ENCODE peak calls at places on chromosomes 5 and 9, in six cellular contexts. U, L, Y, T, J and C are unnamed samples. For H3K27me3, the result is how much of the 10 kb centered on the place peaks cover.

GRCh38 chr5:42813533-42813932 is 1.8 kb upstream of the SELENOP start:
- DNase-seq in U (peak), L (no peak), Y (no peak), T (no peak), J (peak), C (no peak)

GRCh38 chr5:83925321-83925877 is 204.7 kb upstream of the HAPLN1 start:
- DNase-seq in U (no peak), L (no peak), Y (no peak), T (no peak), J (no peak), C (no peak)

GRCh38 chr5:103031607-103032006 is 88.3 kb downstream of the GIN1 start:
- DNase-seq in U (no peak), L (no peak), Y (no peak), T (no peak), J (no peak), C (no peak)

GRCh38 chr9:120742951-120743416 is 28.7 kb upstream of the MEGF9 start:
- DNase-seq in U (no peak), L (peak), Y (no peak), T (no peak), J (peak), C (no peak)

GRCh38 chr9:91119147-91119546 is 242.6 kb downstream of the AUH start:
- DNase-seq in U (no peak), L (no peak), Y (no peak), T (no peak), J (no peak), C (no peak)

GRCh38 chr9:133460405-133461175 is 812 bp downstream of the CACFD1 start:
- DNase-seq in U (peak), L (no peak), Y (peak), T (no peak), J (peak), C (peak)

GRCh38 chr9:111957856-111958631 is 61.4 kb downstream of the UGCG start:
- DNase-seq in U (no peak), L (peak), Y (no peak), T (no peak), J (no peak), C (no peak)

GRCh38 chr5:53425598-53426516 is 54.6 kb upstream of the FST start:
- DNase-seq in U (peak), L (no peak), Y (no peak), T (no peak), J (peak), C (no peak)

GRCh38 chr5:31106742-31107546 is 86.5 kb upstream of the CDH6 start:
- DNase-seq in U (peak), L (no peak), Y (no peak), T (no peak), J (peak), C (no peak)

GRCh38 chr5:149731617-149732400 is 1.7 kb downstream of the PPARGC1B start:
- DNase-seq in U (peak), L (peak), Y (peak), T (peak), J (peak), C (peak)

GRCh38 chr5:54862036-54862435 is 123.4 kb downstream of the ESM1 start:
- DNase-seq in U (no peak), L (no peak), Y (no peak), T (no peak), J (no peak), C (no peak)

GRCh38 chr5:168438349-168438748 is 47.9 kb upstream of the RARS1 start:
- DNase-seq in U (no peak), L (no peak), Y (no peak), T (no peak), J (no peak), C (no peak)

GRCh38 chr5:96657068-96657467 is 5.1 kb upstream of the CAST start:
- DNase-seq in U (no peak), L (peak), Y (no peak), T (peak), J (no peak), C (peak)

GRCh38 chr5:1130218-1130946 is 18.5 kb upstream of the SLC12A7 start:
- DNase-seq in U (no peak), L (no peak), Y (no peak), T (no peak), J (no peak), C (no peak)

GRCh38 chr5:90911169-90911568 is 352.6 kb downstream of the ADGRV1 start:
- DNase-seq in U (no peak), L (no peak), Y (no peak), T (no peak), J (no peak), C (no peak)

GRCh38 chr5:118611332-118611945 is 376.9 kb downstream of the DTWD2 start:
- DNase-seq in U (peak), L (no peak), Y (no peak), T (no peak), J (peak), C (no peak)

GRCh38 chr9:81690251-81690851 is 1.0 kb upstream of the TLE1 start:
- DNase-seq in U (no peak), L (no peak), Y (peak), T (no peak), J (peak), C (no peak)

GRCh38 chr5:22852807-22853670 is at the start of gene CDH12:
- DNase-seq in U (peak), L (no peak), Y (no peak), T (no peak), J (peak), C (no peak)

GRCh38 chr5:100790170-100790665 is 112.9 kb downstream of the ST8SIA4 start:
- DNase-seq in U (peak), L (no peak), Y (no peak), T (no peak), J (peak), C (no peak)

GRCh38 chr9:13266172-13266571 is 13.3 kb downstream of the MPDZ start:
- DNase-seq in U (no peak), L (no peak), Y (no peak), T (no peak), J (no peak), C (no peak)

GRCh38 chr5:140840978-140841962 is at the start of gene PCDHA8:
- DNase-seq in U (no peak), L (no peak), Y (no peak), T (no peak), J (peak), C (no peak)

GRCh38 chr5:154513669-154514084 is 35.6 kb upstream of the HAND1 start:
- DNase-seq in U (no peak), L (no peak), Y (no peak), T (no peak), J (no peak), C (no peak)

GRCh38 chr5:142753114-142753764 is 16.9 kb upstream of the ARHGAP26 start:
- DNase-seq in U (no peak), L (no peak), Y (peak), T (no peak), J (no peak), C (no peak)

GRCh38 chr5:58849995-58850667 is 267.3 kb downstream of the RAB3C start:
- DNase-seq in U (peak), L (peak), Y (no peak), T (no peak), J (peak), C (no peak)

GRCh38 chr5:75052461-75053285 is at the start of gene GCNT4:
- DNase-seq in U (peak), L (peak), Y (peak), T (peak), J (peak), C (peak)

DNA sequence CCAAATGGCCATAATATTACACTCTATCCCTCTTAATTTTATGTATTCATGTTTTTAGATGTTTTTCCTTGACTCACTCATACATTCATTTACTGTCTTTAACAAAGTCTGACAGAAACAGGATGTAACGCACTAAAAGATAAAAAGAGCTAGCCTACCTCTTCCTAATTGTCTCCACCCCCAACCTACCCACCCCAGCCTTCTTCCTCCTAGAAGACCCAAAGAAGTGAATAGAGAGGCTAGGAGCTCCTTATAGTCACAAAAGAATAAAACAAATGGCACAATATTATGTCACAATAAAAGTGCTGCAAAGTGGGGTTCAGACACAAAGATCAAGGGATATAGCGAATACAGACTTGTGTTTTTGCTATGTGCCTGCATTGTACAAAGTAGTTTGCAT is 699 bp downstream of the NOL8 start:
- DNase-seq in U (no peak), L (no peak), Y (no peak), T (no peak), J (no peak), C (no peak)
- H3K27me3 ChIP-seq in U (under half), L (under half), Y (under half), T (under half), J (under half), C (under half)

GRCh38 chr5:73433272-73433981 is 15.2 kb downstream of the FOXD1 start:
- DNase-seq in U (no peak), L (no peak), Y (no peak), T (no peak), J (no peak), C (no peak)

GRCh38 chr5:73434921-73435320 is 13.7 kb downstream of the FOXD1 start:
- DNase-seq in U (no peak), L (no peak), Y (no peak), T (no peak), J (no peak), C (no peak)

GRCh38 chr5:73433982-73434342 is 14.6 kb downstream of the FOXD1 start:
- DNase-seq in U (no peak), L (no peak), Y (no peak), T (no peak), J (no peak), C (no peak)

GRCh38 chr5:73434461-73434860 is 14.1 kb downstream of the FOXD1 start:
- DNase-seq in U (no peak), L (no peak), Y (no peak), T (no peak), J (no peak), C (no peak)

GRCh38 chr5:73431204-73431851 is 17.2 kb downstream of the FOXD1 start:
- DNase-seq in U (no peak), L (no peak), Y (no peak), T (no peak), J (no peak), C (no peak)
- H3K27me3 ChIP-seq in U (under half), L (under half), Y (half or more), T (under half), J (half or more), C (under half)

GRCh38 chr5:32710335-32710858 is 724 bp upstream of the NPR3 start:
- DNase-seq in U (peak), L (no peak), Y (peak), T (no peak), J (peak), C (no peak)
- H3K27me3 ChIP-seq in U (half or more), L (under half), Y (under half), T (under half), J (half or more), C (under half)

DNA sequence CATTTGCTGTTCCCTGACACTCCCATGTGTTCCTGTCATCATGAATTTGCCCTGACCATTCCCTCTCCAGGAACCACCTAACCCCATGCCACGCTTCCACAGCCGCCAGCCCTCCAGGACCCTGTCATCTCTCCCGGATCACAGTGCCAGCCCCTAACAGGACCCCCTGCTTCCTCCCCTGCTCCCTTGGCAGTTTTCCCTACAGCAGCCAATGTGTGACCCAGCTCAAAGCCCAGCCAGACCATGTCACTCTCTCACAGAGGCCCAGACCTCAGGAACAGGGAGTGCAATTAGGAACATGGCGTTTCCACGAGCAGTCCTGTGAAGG is 8.1 kb downstream of the FOXE1 start:
- DNase-seq in U (no peak), L (no peak), Y (no peak), T (no peak), J (no peak), C (no peak)
- H3K27me3 ChIP-seq in U (half or more), L (under half), Y (half or more), T (under half), J (half or more), C (under half)

GRCh38 chr5:157164521-157164920 is 1.5 kb downstream of the GARIN3 start:
- DNase-seq in U (no peak), L (no peak), Y (no peak), T (no peak), J (no peak), C (no peak)

GRCh38 chr5:157159209-157159751 is 6.8 kb downstream of the GARIN3 start:
- DNase-seq in U (no peak), L (peak), Y (no peak), T (no peak), J (no peak), C (peak)

GRCh38 chr5:157160001-157160400 is 6.1 kb downstream of the GARIN3 start:
- DNase-seq in U (no peak), L (peak), Y (no peak), T (no peak), J (no peak), C (peak)

GRCh38 chr5:157162919-157163510 is 3.0 kb downstream of the GARIN3 start:
- DNase-seq in U (no peak), L (no peak), Y (no peak), T (no peak), J (no peak), C (no peak)

DNA sequence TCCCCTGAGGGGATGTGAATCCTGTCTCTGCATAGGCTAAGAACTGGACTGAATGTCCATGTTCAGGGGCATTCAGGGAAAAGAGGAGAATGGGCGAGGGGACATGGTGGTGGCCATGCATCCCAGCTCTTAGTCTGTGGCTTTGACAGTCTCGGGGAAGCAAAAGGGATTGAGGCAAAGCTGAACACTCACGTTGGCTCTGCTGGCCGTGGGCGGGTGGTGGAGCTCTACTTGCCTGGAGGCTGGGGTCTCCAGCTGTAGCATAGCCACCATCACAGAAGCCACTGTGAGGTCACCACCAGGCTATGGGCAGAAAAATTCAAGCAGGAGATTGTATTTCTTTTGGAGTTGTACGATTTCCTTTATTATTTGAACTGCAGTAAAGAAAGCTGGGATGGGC is 4.1 kb downstream of the GARIN3 start:
- DNase-seq in U (no peak), L (no peak), Y (no peak), T (no peak), J (no peak), C (no peak)
- H3K27me3 ChIP-seq in U (under half), L (under half), Y (under half), T (under half), J (under half), C (under half)